ENCODE peak calls at places on chromosomes 2 and 18, in eight cellular contexts. One of them, this sample, is unnamed. For H3K36me3, the result is how much of the 10 kb centered on the place peaks cover.

GRCh38 chr2:31694444-31694843 is 113.7 kb upstream of the SRD5A2 start:
- DNase-seq in fibroblast of lung: peak
- DNase-seq in cardiac muscle cell: no peak
- DNase-seq in neural progenitor cell: peak
- DNase-seq in astrocyte: no peak
- DNase-seq in IMR-90: peak
- DNase-seq in brain microvascular endothelial cell: no peak
- DNase-seq in CD8-positive, alpha-beta memory T cell: no peak
- DNase-seq in this sample: no peak

GRCh38 chr18:46009158-46009866 is 42.2 kb upstream of the EPG5 start:
- DNase-seq in fibroblast of lung: no peak
- DNase-seq in cardiac muscle cell: no peak
- DNase-seq in neural progenitor cell: no peak
- DNase-seq in astrocyte: no peak
- DNase-seq in IMR-90: no peak
- DNase-seq in brain microvascular endothelial cell: no peak
- DNase-seq in CD8-positive, alpha-beta memory T cell: no peak
- DNase-seq in this sample: no peak

GRCh38 chr2:17030070-17030469 is 364.4 kb upstream of the CYRIA start:
- DNase-seq in fibroblast of lung: no peak
- DNase-seq in cardiac muscle cell: peak
- DNase-seq in neural progenitor cell: no peak
- DNase-seq in astrocyte: no peak
- DNase-seq in IMR-90: no peak
- DNase-seq in brain microvascular endothelial cell: no peak
- DNase-seq in CD8-positive, alpha-beta memory T cell: no peak
- DNase-seq in this sample: no peak

GRCh38 chr18:30359521-30359920 is 683.0 kb downstream of the DSC3 start:
- DNase-seq in fibroblast of lung: no peak
- DNase-seq in cardiac muscle cell: no peak
- DNase-seq in neural progenitor cell: no peak
- DNase-seq in astrocyte: no peak
- DNase-seq in IMR-90: no peak
- DNase-seq in brain microvascular endothelial cell: no peak
- DNase-seq in CD8-positive, alpha-beta memory T cell: no peak
- DNase-seq in this sample: no peak

GRCh38 chr2:127406454-127406853 is 11.8 kb upstream of the PROC start:
- DNase-seq in fibroblast of lung: no peak
- DNase-seq in cardiac muscle cell: no peak
- DNase-seq in neural progenitor cell: no peak
- DNase-seq in astrocyte: no peak
- DNase-seq in IMR-90: peak
- DNase-seq in brain microvascular endothelial cell: no peak
- DNase-seq in CD8-positive, alpha-beta memory T cell: no peak
- DNase-seq in this sample: no peak

GRCh38 chr2:137172162-137172561 is 406.8 kb downstream of the THSD7B start:
- DNase-seq in fibroblast of lung: no peak
- DNase-seq in cardiac muscle cell: no peak
- DNase-seq in neural progenitor cell: no peak
- DNase-seq in astrocyte: peak
- DNase-seq in IMR-90: no peak
- DNase-seq in brain microvascular endothelial cell: no peak
- DNase-seq in CD8-positive, alpha-beta memory T cell: no peak
- DNase-seq in this sample: no peak

GRCh38 chr2:39216495-39217191 is 27.1 kb downstream of the CDKL4 start:
- DNase-seq in fibroblast of lung: no peak
- DNase-seq in cardiac muscle cell: no peak
- DNase-seq in neural progenitor cell: no peak
- DNase-seq in astrocyte: no peak
- DNase-seq in IMR-90: no peak
- DNase-seq in brain microvascular endothelial cell: no peak
- DNase-seq in CD8-positive, alpha-beta memory T cell: peak
- DNase-seq in this sample: no peak

GRCh38 chr2:138777996-138778395 is 2.2 kb downstream of the NXPH2 start:
- DNase-seq in fibroblast of lung: no peak
- DNase-seq in cardiac muscle cell: peak
- DNase-seq in neural progenitor cell: peak
- DNase-seq in astrocyte: peak
- DNase-seq in IMR-90: peak
- DNase-seq in brain microvascular endothelial cell: peak
- DNase-seq in CD8-positive, alpha-beta memory T cell: no peak
- DNase-seq in this sample: no peak

GRCh38 chr18:22558945-22559385 is 141.2 kb upstream of the CTAGE1 start:
- DNase-seq in fibroblast of lung: peak
- DNase-seq in cardiac muscle cell: peak
- DNase-seq in neural progenitor cell: peak
- DNase-seq in astrocyte: peak
- DNase-seq in IMR-90: peak
- DNase-seq in brain microvascular endothelial cell: peak
- DNase-seq in CD8-positive, alpha-beta memory T cell: no peak
- DNase-seq in this sample: no peak

GRCh38 chr2:200786423-200786822 is 25.3 kb upstream of the BZW1 start:
- DNase-seq in fibroblast of lung: peak
- DNase-seq in cardiac muscle cell: no peak
- DNase-seq in neural progenitor cell: no peak
- DNase-seq in astrocyte: peak
- DNase-seq in IMR-90: peak
- DNase-seq in brain microvascular endothelial cell: no peak
- DNase-seq in CD8-positive, alpha-beta memory T cell: no peak
- DNase-seq in this sample: no peak

GRCh38 chr2:235666240-235666781 is 172.5 kb downstream of the AGAP1 start:
- DNase-seq in fibroblast of lung: peak
- DNase-seq in cardiac muscle cell: peak
- DNase-seq in neural progenitor cell: peak
- DNase-seq in astrocyte: peak
- DNase-seq in IMR-90: peak
- DNase-seq in brain microvascular endothelial cell: peak
- DNase-seq in CD8-positive, alpha-beta memory T cell: peak
- DNase-seq in this sample: peak

GRCh38 chr18:21406111-21406510 is 164.1 kb downstream of the GREB1L start:
- DNase-seq in fibroblast of lung: no peak
- DNase-seq in cardiac muscle cell: no peak
- DNase-seq in neural progenitor cell: no peak
- DNase-seq in astrocyte: peak
- DNase-seq in IMR-90: no peak
- DNase-seq in brain microvascular endothelial cell: no peak
- DNase-seq in CD8-positive, alpha-beta memory T cell: no peak
- DNase-seq in this sample: no peak

GRCh38 chr2:505931-506330 is 171.3 kb downstream of the TMEM18 start:
- DNase-seq in fibroblast of lung: no peak
- DNase-seq in cardiac muscle cell: no peak
- DNase-seq in neural progenitor cell: peak
- DNase-seq in astrocyte: no peak
- DNase-seq in IMR-90: no peak
- DNase-seq in brain microvascular endothelial cell: no peak
- DNase-seq in CD8-positive, alpha-beta memory T cell: no peak
- DNase-seq in this sample: no peak

GRCh38 chr2:218518876-218519275 is 49.3 kb downstream of the USP37 start:
- DNase-seq in fibroblast of lung: no peak
- DNase-seq in cardiac muscle cell: no peak
- DNase-seq in neural progenitor cell: no peak
- DNase-seq in astrocyte: no peak
- DNase-seq in IMR-90: no peak
- DNase-seq in brain microvascular endothelial cell: no peak
- DNase-seq in CD8-positive, alpha-beta memory T cell: no peak
- DNase-seq in this sample: no peak

GRCh38 chr2:96538487-96539214 is 2.1 kb downstream of the ARID5A start:
- DNase-seq in fibroblast of lung: peak
- DNase-seq in cardiac muscle cell: peak
- DNase-seq in neural progenitor cell: peak
- DNase-seq in astrocyte: peak
- DNase-seq in IMR-90: no peak
- DNase-seq in brain microvascular endothelial cell: peak
- DNase-seq in CD8-positive, alpha-beta memory T cell: peak
- DNase-seq in this sample: no peak

GRCh38 chr2:75041791-75042231 is 83.4 kb downstream of the POLE4 start:
- DNase-seq in fibroblast of lung: no peak
- DNase-seq in cardiac muscle cell: no peak
- DNase-seq in neural progenitor cell: no peak
- DNase-seq in astrocyte: no peak
- DNase-seq in IMR-90: peak
- DNase-seq in brain microvascular endothelial cell: no peak
- DNase-seq in CD8-positive, alpha-beta memory T cell: no peak
- DNase-seq in this sample: no peak

GRCh38 chr2:28927878-28928277 is 33.4 kb downstream of the WDR43 start:
- DNase-seq in fibroblast of lung: no peak
- DNase-seq in cardiac muscle cell: no peak
- DNase-seq in neural progenitor cell: no peak
- DNase-seq in astrocyte: peak
- DNase-seq in IMR-90: peak
- DNase-seq in brain microvascular endothelial cell: no peak
- DNase-seq in CD8-positive, alpha-beta memory T cell: no peak
- DNase-seq in this sample: no peak

GRCh38 chr2:24837996-24838513 is 44.8 kb downstream of the CENPO start:
- DNase-seq in fibroblast of lung: no peak
- DNase-seq in cardiac muscle cell: no peak
- DNase-seq in neural progenitor cell: no peak
- DNase-seq in astrocyte: no peak
- DNase-seq in IMR-90: no peak
- DNase-seq in brain microvascular endothelial cell: no peak
- DNase-seq in CD8-positive, alpha-beta memory T cell: no peak
- DNase-seq in this sample: no peak
- H3K36me3 ChIP-seq in fibroblast of lung: under half
- H3K36me3 ChIP-seq in cardiac muscle cell: under half
- H3K36me3 ChIP-seq in neural progenitor cell: under half
- H3K36me3 ChIP-seq in astrocyte: under half
- H3K36me3 ChIP-seq in IMR-90: under half
- H3K36me3 ChIP-seq in brain microvascular endothelial cell: under half
- H3K36me3 ChIP-seq in CD8-positive, alpha-beta memory T cell: under half
- H3K36me3 ChIP-seq in this sample: under half

GRCh38 chr2:134117651-134118050 is 136.2 kb upstream of the MGAT5 start:
- DNase-seq in fibroblast of lung: no peak
- DNase-seq in cardiac muscle cell: no peak
- DNase-seq in neural progenitor cell: no peak
- DNase-seq in astrocyte: no peak
- DNase-seq in IMR-90: no peak
- DNase-seq in brain microvascular endothelial cell: no peak
- DNase-seq in CD8-positive, alpha-beta memory T cell: no peak
- DNase-seq in this sample: no peak

GRCh38 chr2:134119672-134120159 is 134.2 kb upstream of the MGAT5 start:
- DNase-seq in fibroblast of lung: peak
- DNase-seq in cardiac muscle cell: peak
- DNase-seq in neural progenitor cell: peak
- DNase-seq in astrocyte: peak
- DNase-seq in IMR-90: peak
- DNase-seq in brain microvascular endothelial cell: peak
- DNase-seq in CD8-positive, alpha-beta memory T cell: peak
- DNase-seq in this sample: peak

GRCh38 chr2:134120160-134120717 is 133.6 kb upstream of the MGAT5 start:
- DNase-seq in fibroblast of lung: no peak
- DNase-seq in cardiac muscle cell: peak
- DNase-seq in neural progenitor cell: peak
- DNase-seq in astrocyte: no peak
- DNase-seq in IMR-90: no peak
- DNase-seq in brain microvascular endothelial cell: no peak
- DNase-seq in CD8-positive, alpha-beta memory T cell: no peak
- DNase-seq in this sample: no peak

GRCh38 chr2:134119117-134119671 is 134.7 kb upstream of the MGAT5 start:
- DNase-seq in fibroblast of lung: no peak
- DNase-seq in cardiac muscle cell: no peak
- DNase-seq in neural progenitor cell: no peak
- DNase-seq in astrocyte: no peak
- DNase-seq in IMR-90: no peak
- DNase-seq in brain microvascular endothelial cell: no peak
- DNase-seq in CD8-positive, alpha-beta memory T cell: no peak
- DNase-seq in this sample: peak

GRCh38 chr2:134118279-134119116 is 135.4 kb upstream of the MGAT5 start:
- DNase-seq in fibroblast of lung: peak
- DNase-seq in cardiac muscle cell: peak
- DNase-seq in neural progenitor cell: peak
- DNase-seq in astrocyte: peak
- DNase-seq in IMR-90: peak
- DNase-seq in brain microvascular endothelial cell: peak
- DNase-seq in CD8-positive, alpha-beta memory T cell: peak
- DNase-seq in this sample: peak
- H3K4me3 ChIP-seq in fibroblast of lung: no peak
- H3K4me3 ChIP-seq in cardiac muscle cell: no peak
- H3K4me3 ChIP-seq in neural progenitor cell: no peak
- H3K4me3 ChIP-seq in astrocyte: no peak
- H3K4me3 ChIP-seq in IMR-90: no peak
- H3K4me3 ChIP-seq in brain microvascular endothelial cell: no peak
- H3K4me3 ChIP-seq in CD8-positive, alpha-beta memory T cell: no peak
- H3K4me3 ChIP-seq in this sample: peak

GRCh38 chr18:3631927-3632326 is 182.0 kb downstream of the TGIF1 start:
- DNase-seq in fibroblast of lung: no peak
- DNase-seq in cardiac muscle cell: no peak
- DNase-seq in neural progenitor cell: no peak
- DNase-seq in astrocyte: no peak
- DNase-seq in IMR-90: no peak
- DNase-seq in brain microvascular endothelial cell: no peak
- DNase-seq in CD8-positive, alpha-beta memory T cell: no peak
- DNase-seq in this sample: no peak

DNA sequence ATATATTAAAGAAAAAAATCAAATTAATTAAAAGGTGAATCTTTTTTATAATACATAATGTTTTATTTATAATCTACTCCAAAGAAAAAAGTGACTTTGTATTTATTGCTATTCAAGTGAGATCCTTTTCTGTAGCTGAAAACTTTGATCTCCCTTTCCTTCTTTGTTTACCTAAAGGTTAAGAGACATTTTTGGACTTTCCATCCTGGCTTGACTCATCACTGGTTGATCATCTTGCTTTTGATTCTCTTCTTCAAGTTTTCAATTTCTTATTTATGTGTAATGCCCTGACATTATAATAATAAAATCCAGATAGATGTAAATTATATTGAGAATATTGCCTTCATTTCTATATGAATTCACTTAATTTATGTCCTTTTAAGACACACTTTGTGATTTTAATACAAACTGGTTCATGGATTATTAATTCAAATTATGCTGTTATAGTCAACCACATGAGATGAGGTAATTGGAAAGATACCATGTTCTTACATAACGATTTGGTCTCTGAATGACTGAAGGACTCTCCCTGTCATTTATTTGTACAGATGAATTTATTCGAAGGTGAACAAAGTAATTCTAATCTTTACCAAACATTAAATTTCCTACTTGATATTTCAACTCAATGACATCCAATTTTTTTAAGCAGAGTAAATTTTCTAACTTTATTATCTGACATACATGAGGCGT is 184.4 kb downstream of the TGIF1 start:
- DNase-seq in fibroblast of lung: no peak
- DNase-seq in cardiac muscle cell: no peak
- DNase-seq in neural progenitor cell: no peak
- DNase-seq in astrocyte: no peak
- DNase-seq in IMR-90: no peak
- DNase-seq in brain microvascular endothelial cell: no peak
- DNase-seq in CD8-positive, alpha-beta memory T cell: no peak
- DNase-seq in this sample: no peak
- H3K36me3 ChIP-seq in fibroblast of lung: under half
- H3K36me3 ChIP-seq in cardiac muscle cell: under half
- H3K36me3 ChIP-seq in neural progenitor cell: under half
- H3K36me3 ChIP-seq in astrocyte: under half
- H3K36me3 ChIP-seq in IMR-90: under half
- H3K36me3 ChIP-seq in brain microvascular endothelial cell: under half
- H3K36me3 ChIP-seq in CD8-positive, alpha-beta memory T cell: under half
- H3K36me3 ChIP-seq in this sample: under half

DNA sequence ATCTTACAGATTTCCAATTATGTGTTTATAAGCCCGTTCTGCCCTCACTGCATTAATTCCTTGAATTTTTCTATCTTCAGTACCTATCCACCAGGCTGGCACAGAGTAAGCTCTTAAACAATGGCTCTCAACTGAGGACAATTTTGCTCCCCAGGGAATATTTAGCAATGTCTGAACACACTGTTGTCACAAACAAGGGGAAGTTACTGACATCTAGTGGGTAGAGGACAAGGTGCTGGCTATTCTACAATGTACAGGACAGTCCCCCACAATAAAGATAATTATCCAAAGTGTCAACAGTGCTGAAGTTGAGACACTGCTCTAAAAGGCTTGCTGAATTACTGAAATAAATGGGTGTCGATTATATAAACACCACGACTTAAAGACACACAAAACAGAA is 5.0 kb downstream of the NDUFS1 start:
- DNase-seq in fibroblast of lung: peak
- DNase-seq in cardiac muscle cell: peak
- DNase-seq in neural progenitor cell: peak
- DNase-seq in astrocyte: no peak
- DNase-seq in IMR-90: no peak
- DNase-seq in brain microvascular endothelial cell: no peak
- DNase-seq in CD8-positive, alpha-beta memory T cell: no peak
- DNase-seq in this sample: no peak
- H3K4me3 ChIP-seq in fibroblast of lung: no peak
- H3K4me3 ChIP-seq in cardiac muscle cell: no peak
- H3K4me3 ChIP-seq in neural progenitor cell: no peak
- H3K4me3 ChIP-seq in astrocyte: no peak
- H3K4me3 ChIP-seq in IMR-90: no peak
- H3K4me3 ChIP-seq in brain microvascular endothelial cell: no peak
- H3K4me3 ChIP-seq in CD8-positive, alpha-beta memory T cell: no peak
- H3K4me3 ChIP-seq in this sample: no peak